ENCODE peak calls at places on chromosomes 6 and 20, in seven cellular contexts. E is Peyer's patch, S is HFF-Myc, Z is AG04449, D is fibroblast of lung, T is fibroblast of the aortic adventitia, Q is cardiac muscle cell. M is an unnamed sample.

GRCh38 chr6:27477318-27478013 is 4.6 kb upstream of the ZNF184 start:
- DNase-seq in S (no peak), D (no peak), T (no peak), E (no peak), Q (no peak), Z (no peak), M (no peak)

GRCh38 chr6:36963451-36964290 is 9.1 kb downstream of the PI16 start:
- DNase-seq in E (peak; percentile 62), Z (no peak), Q (no peak), D (no peak), S (no peak), T (peak; percentile 35), M (peak; percentile 80)

GRCh38 chr6:55388161-55388560 is 60.9 kb downstream of the GFRAL start:
- DNase-seq in Z (no peak), Q (no peak), S (no peak), E (no peak), D (peak; percentile 28), T (no peak), M (no peak)

GRCh38 chr6:165662671-165663282 is at the start of gene PDE10A:
- DNase-seq in S (no peak), T (peak; percentile 63), Q (peak; percentile 72), E (no peak), Z (no peak), D (peak; percentile 20), M (peak; percentile 55)

GRCh38 chr20:9573598-9573997 is 59.2 kb downstream of the LAMP5 start:
- DNase-seq in Z (no peak), E (no peak), Q (no peak), S (no peak), T (no peak), D (no peak), M (no peak)

GRCh38 chr6:39923394-39923793 is 10.9 kb downstream of the MOCS1 start:
- DNase-seq in Z (no peak), D (no peak), Q (no peak), S (no peak), T (no peak), E (peak; percentile 82), M (no peak)

GRCh38 chr6:2109796-2110195 is 135.6 kb downstream of the GMDS start:
- DNase-seq in D (no peak), E (no peak), T (no peak), Q (no peak), S (no peak), Z (no peak), M (no peak)

GRCh38 chr6:120304223-120304622 is 954.7 kb upstream of the MAN1A1 start:
- DNase-seq in S (no peak), Z (no peak), E (no peak), T (no peak), Q (no peak), D (no peak), M (no peak)

GRCh38 chr6:50030777-50031562 is 9.2 kb upstream of the DEFB110 start:
- DNase-seq in S (no peak), Z (no peak), T (no peak), D (peak; percentile 21), Q (peak; percentile 27), E (no peak), M (no peak)

GRCh38 chr6:68726307-68726706 is 91.2 kb downstream of the ADGRB3 start:
- DNase-seq in Q (no peak), D (no peak), Z (no peak), T (no peak), S (no peak), E (no peak), M (no peak)

GRCh38 chr6:73854998-73855718 is 159.2 kb downstream of the CD109 start:
- DNase-seq in S (peak; percentile 53), D (peak; percentile 82), Z (no peak), Q (peak; percentile 76), E (no peak), T (peak; percentile 87), M (no peak)

GRCh38 chr6:42777126-42777822 is 4.6 kb upstream of the BICRAL start:
- DNase-seq in S (no peak), Q (no peak), D (peak; percentile 59), T (peak; percentile 41), E (no peak), Z (no peak), M (no peak)

GRCh38 chr6:167669870-167670802 is 156.6 kb upstream of the AFDN start:
- DNase-seq in Q (peak; percentile 90), T (no peak), Z (no peak), E (no peak), S (no peak), D (no peak), M (no peak)

GRCh38 chr6:157068691-157069228 is 254.6 kb downstream of the TMEM242 start:
- DNase-seq in E (no peak), D (no peak), T (peak; percentile 38), S (no peak), Z (no peak), Q (no peak), M (no peak)

GRCh38 chr6:164897523-164898094 is 411.8 kb downstream of the C6orf118 start:
- DNase-seq in T (no peak), Z (no peak), D (no peak), E (no peak), Q (no peak), S (no peak), M (no peak)

GRCh38 chr6:12957321-12958051 is 240.9 kb downstream of the PHACTR1 start:
- DNase-seq in Z (no peak), S (no peak), T (peak; percentile 61), Q (peak; percentile 45), D (peak; percentile 48), E (peak; percentile 53), M (peak; percentile 90)
- H3K4me3 ChIP-seq in Z (peak overlapping the region; percentile 67), S (peak overlapping the region; percentile 63), T (peak overlapping the region; percentile 73), Q (peak overlapping the region; percentile 29), D (peak overlapping the region; percentile 64), E (peak overlapping the region; percentile 50), M (peak overlapping the region; percentile 45)

GRCh38 chr6:169589293-169589692 is 112.5 kb downstream of the WDR27 start:
- DNase-seq in D (no peak), Q (no peak), S (no peak), E (peak; percentile 82), T (peak; percentile 12), Z (no peak), M (no peak)
- H3K4me3 ChIP-seq in D (no peak overlapping the region), Q (no peak overlapping the region), S (no peak overlapping the region), E (no peak overlapping the region), T (no peak overlapping the region), Z (no peak overlapping the region), M (no peak overlapping the region)

DNA sequence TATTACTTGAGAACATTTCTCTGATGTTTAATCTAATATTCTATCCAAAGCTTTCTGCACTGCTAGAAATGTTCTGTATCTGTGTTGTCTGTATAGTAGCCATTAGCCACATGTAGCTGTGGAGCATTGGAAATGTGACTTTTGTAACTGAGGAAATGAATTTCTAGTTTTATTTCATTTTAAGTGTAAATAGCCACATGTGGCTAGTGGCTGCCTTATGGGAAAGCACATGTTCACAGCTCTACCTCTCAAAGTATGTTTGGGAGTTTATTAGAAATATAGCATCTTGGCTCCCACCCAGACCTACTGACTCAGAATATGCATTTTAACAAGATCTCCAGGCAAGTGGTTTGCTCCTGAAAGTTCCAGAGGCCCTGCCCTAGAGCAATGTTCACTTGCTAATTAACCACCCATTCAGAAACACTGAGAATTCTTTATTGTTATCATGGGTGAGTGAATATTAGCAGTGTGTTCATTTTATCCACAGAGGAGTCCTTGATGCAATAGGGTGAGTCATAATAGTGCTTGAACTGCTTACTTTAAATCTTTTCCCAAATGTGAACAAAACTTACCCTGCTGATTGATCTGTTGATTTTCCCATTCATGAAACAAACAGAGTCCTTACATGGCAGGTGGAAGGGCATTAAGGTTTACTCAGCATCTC is 282.7 kb downstream of the PLCB1 start:
- DNase-seq in T (peak; percentile 76), E (no peak), S (peak; percentile 74), D (peak; percentile 80), Q (no peak), Z (peak; percentile 69), M (no peak)
- H3K4me3 ChIP-seq in T (no peak overlapping the region), E (no peak overlapping the region), S (no peak overlapping the region), D (no peak overlapping the region), Q (no peak overlapping the region), Z (no peak overlapping the region), M (no peak overlapping the region)

DNA sequence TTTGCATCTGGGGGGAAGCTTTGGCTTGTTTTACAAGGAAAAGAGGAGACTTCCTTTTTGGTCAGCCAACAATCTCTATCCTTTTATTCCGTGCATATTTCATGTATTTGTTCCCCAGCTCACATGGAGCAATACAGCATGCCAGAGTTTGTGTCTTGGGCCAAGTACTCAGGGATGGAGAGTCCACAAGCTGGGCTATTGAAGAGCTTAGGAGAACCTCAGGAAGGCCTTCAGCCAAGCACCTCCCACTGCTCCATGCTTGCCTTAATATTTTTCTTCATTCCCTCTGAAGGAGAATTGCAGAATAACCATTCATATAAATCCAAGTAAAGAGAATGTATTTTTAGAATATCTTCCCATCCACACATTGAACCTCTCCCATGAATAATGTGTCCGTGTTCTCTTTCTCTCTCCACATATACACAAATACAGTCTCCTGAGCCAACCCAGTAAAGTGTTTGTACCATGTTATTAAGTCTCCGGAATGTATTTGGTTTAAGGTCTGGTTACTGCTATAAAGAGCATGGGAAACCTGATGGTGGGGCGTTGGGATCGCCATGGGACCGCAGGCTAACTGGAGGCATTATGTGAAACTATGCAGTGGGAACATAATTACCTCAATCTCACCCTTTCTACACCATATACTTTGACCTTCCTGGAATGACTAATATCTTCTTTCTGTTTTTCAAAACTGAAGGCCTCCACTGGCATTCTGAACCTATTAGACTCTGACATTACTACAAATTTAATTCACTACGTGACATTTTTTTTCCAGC is 3.0 kb downstream of the LAMA4 start:
- DNase-seq in Q (no peak), D (peak; percentile 90), T (peak; percentile 95), E (peak; percentile 64), S (no peak), Z (peak; percentile 46), M (no peak)
- H3K4me3 ChIP-seq in Q (peak overlapping the region; percentile 94), D (peak overlapping the region; percentile 99), T (peak overlapping the region; percentile 98), E (no peak overlapping the region), S (peak overlapping the region; percentile 88), Z (no peak overlapping the region), M (no peak overlapping the region)

GRCh38 chr20:25058051-25058796 is at the start of gene ACSS1:
- DNase-seq in T (peak; percentile 34), Z (no peak), E (peak; percentile 92), Q (no peak), S (no peak), D (peak; percentile 35), M (peak; percentile 86)
- H3K4me3 ChIP-seq in T (peak within 1 kb of the TSS; percentile 63), Z (peak within 1 kb of the TSS; percentile 65), E (peak within 1 kb of the TSS; percentile 84), Q (peak within 1 kb of the TSS; percentile 16), S (peak within 1 kb of the TSS; percentile 59), D (peak within 1 kb of the TSS; percentile 62), M (peak within 1 kb of the TSS; percentile 78)

GRCh38 chr6:35318200-35318844 is 20.7 kb downstream of the DEF6 start:
- DNase-seq in Q (peak; percentile 93), T (peak; percentile 60), E (peak; percentile 80), S (no peak), D (peak; percentile 71), Z (no peak), M (peak; percentile 82)
- H3K4me3 ChIP-seq in Q (peak overlapping the region; percentile 55), T (peak overlapping the region; percentile 71), E (peak overlapping the region; percentile 26), S (peak overlapping the region; percentile 48), D (peak overlapping the region; percentile 60), Z (peak overlapping the region; percentile 63), M (peak overlapping the region; percentile 31)

GRCh38 chr6:10409766-10410209 is 5.1 kb downstream of the TFAP2A start:
- DNase-seq in Q (no peak), T (no peak), S (no peak), D (no peak), Z (no peak), E (no peak), M (no peak)
- H3K4me3 ChIP-seq in Q (no peak overlapping the region), T (peak overlapping the region; percentile 77), S (peak overlapping the region; percentile 83), D (no peak overlapping the region), Z (peak overlapping the region; percentile 62), E (no peak overlapping the region), M (no peak overlapping the region)

M was measured in aorta.